ENCODE peak calls at places on chromosome 6, in four cellular contexts. W is CD8-positive, alpha-beta T cell; G is left lung; K is brain microvascular endothelial cell. M is an unnamed sample.

GRCh38 chr6:150528648-150529285 is 70.9 kb upstream of the PLEKHG1 start:
- DNase-seq in K (peak), W (no peak), G (no peak), M (peak)

GRCh38 chr6:75863001-75863400 is 114.0 kb downstream of the MYO6 start:
- DNase-seq in W (no peak), G (no peak), K (no peak), M (no peak)

GRCh38 chr6:42105714-42106662 is 36.4 kb downstream of the C6orf132 start:
- DNase-seq in G (no peak), K (no peak), W (no peak), M (peak)

GRCh38 chr6:148693882-148694484 is 52.8 kb upstream of the UST start:
- DNase-seq in G (no peak), K (no peak), W (no peak), M (no peak)

GRCh38 chr6:146910611-146911010 is 293.6 kb upstream of the STXBP5 start:
- DNase-seq in W (no peak), K (no peak), G (no peak), M (no peak)

GRCh38 chr6:150352321-150353296 is 16.2 kb upstream of the IYD start:
- DNase-seq in W (no peak), K (peak), G (no peak), M (peak)

GRCh38 chr6:41967312-41968287 is 26.0 kb upstream of the CCND3 start:
- DNase-seq in K (peak), G (no peak), W (no peak), M (no peak)

GRCh38 chr6:153003294-153003645 is 761 bp upstream of the MTRF1L start:
- DNase-seq in G (no peak), K (no peak), W (no peak), M (no peak)

GRCh38 chr6:167445568-167445967 is 120.7 kb downstream of the TTLL2 start:
- DNase-seq in W (no peak), K (no peak), G (no peak), M (no peak)

GRCh38 chr6:168015492-168016175 is 18.2 kb downstream of the KIF25 start:
- DNase-seq in G (no peak), W (no peak), K (no peak), M (no peak)

GRCh38 chr6:136640132-136640915 is 90.1 kb upstream of the MAP7 start:
- DNase-seq in K (peak), G (no peak), W (no peak), M (no peak)

GRCh38 chr6:145076110-145076841 is 659.0 kb downstream of the EPM2A start:
- DNase-seq in W (no peak), K (no peak), G (peak), M (no peak)

GRCh38 chr6:121105461-121105860 is 228.8 kb downstream of the TBC1D32 start:
- DNase-seq in K (no peak), W (no peak), G (no peak), M (no peak)

GRCh38 chr6:148323344-148323743 is 19.3 kb upstream of the SASH1 start:
- DNase-seq in K (peak), W (no peak), G (no peak), M (no peak)

GRCh38 chr6:42320762-42321161 is 103.1 kb upstream of the MRPS10 start:
- DNase-seq in K (peak), G (no peak), W (no peak), M (peak)

GRCh38 chr6:130965657-130966056 is 97.4 kb downstream of the EPB41L2 start:
- DNase-seq in K (no peak), W (no peak), G (no peak), M (no peak)

GRCh38 chr6:23243858-23244257 is 674.5 kb downstream of the HDGFL1 start:
- DNase-seq in G (no peak), W (no peak), K (no peak), M (peak)

GRCh38 chr6:9851541-9852380 is 563.1 kb downstream of the TFAP2A start:
- DNase-seq in K (no peak), W (no peak), G (no peak), M (peak)

GRCh38 chr6:110856296-110856695 is 18.3 kb upstream of the AMD1 start:
- DNase-seq in K (no peak), W (no peak), G (no peak), M (no peak)

GRCh38 chr6:110858562-110859214 is 15.9 kb upstream of the AMD1 start:
- DNase-seq in G (peak), W (no peak), K (no peak), M (no peak)

GRCh38 chr6:110852769-110853168 is 21.8 kb upstream of the AMD1 start:
- DNase-seq in G (no peak), W (no peak), K (no peak), M (no peak)

GRCh38 chr6:110858016-110858415 is 16.6 kb upstream of the AMD1 start:
- DNase-seq in G (no peak), K (no peak), W (no peak), M (no peak)

DNA sequence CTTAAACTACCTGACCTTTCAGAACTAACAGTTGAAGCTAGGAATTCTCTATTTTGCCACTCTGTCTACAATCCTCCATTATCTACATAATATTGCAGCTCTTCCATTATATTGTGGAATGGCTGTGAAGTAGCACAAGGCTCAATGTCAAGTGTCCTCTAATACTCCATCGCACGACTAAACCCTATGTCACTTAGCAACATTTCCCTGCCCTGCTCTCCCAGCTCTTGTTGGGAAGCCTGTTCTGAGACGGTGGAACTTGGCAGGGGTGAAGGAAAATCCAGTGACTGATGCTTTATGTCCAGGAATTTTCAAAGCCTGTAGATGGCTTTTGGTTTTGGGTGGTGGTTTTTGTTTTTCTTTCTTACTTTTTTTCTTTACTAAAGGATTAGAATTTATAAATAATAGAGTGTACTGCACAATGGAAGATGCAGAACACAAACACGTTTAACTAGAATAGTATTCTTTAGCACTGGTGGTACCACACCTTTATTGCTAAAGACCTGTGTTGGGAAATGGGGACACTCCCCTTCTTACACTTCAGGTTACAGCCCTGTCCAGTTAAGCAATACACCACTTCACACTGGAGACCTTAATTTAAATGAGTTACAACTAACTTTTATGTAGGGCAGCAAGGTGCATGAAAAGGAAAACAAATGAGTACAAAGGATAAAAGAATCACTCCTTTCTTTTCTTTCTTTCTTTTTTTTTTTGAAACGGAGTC is 20.7 kb upstream of the AMD1 start:
- DNase-seq in G (no peak), K (no peak), W (no peak), M (no peak)
- TF ChIP-seq CTCF in G (no peak), K (no peak), W (no peak), M (no peak)

GRCh38 chr6:88619951-88620350 is 343.5 kb downstream of the RNGTT start:
- DNase-seq in W (no peak), G (no peak), K (no peak), M (no peak)
- H3K27ac ChIP-seq in W (no peak), G (no peak), K (no peak), M (no peak)

GRCh38 chr6:106600329-106600728 is 29.0 kb downstream of the RTN4IP1 start:
- DNase-seq in W (no peak), G (no peak), K (no peak), M (no peak)
- TF ChIP-seq CTCF in W (no peak), G (no peak), K (no peak), M (no peak)

GRCh38 chr6:158905277-158905676 is 86.1 kb upstream of the EZR start:
- DNase-seq in K (no peak), W (no peak), G (no peak), M (no peak)

GRCh38 chr6:158908596-158908995 is 89.4 kb upstream of the EZR start:
- DNase-seq in K (no peak), W (no peak), G (no peak), M (no peak)

GRCh38 chr6:158909938-158910337 is 90.1 kb downstream of the RSPH3 start:
- DNase-seq in K (no peak), W (no peak), G (no peak), M (peak)

GRCh38 chr6:158907931-158908330 is 88.8 kb upstream of the EZR start:
- DNase-seq in K (no peak), W (no peak), G (no peak), M (no peak)

DNA sequence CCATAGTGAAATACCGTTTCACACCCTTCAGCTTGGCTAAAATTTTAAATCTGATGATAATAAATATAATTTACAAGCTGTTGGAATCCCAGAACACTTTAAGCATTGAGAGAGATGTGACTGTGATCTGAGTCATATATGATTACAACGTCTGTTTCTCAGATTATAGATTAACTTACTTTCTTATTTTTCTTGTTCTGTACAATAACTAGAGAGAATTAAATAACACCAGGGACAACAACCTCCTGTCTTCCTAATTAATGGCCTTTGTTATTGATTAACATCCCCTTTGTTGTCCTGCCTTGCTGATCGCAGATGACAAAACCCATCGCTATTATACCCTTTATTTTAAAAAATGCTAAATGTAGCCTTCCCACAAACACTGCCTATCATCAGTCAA is 87.8 kb upstream of the EZR start:
- DNase-seq in W (no peak), K (no peak), G (no peak), M (no peak)
- H3K27ac ChIP-seq in W (no peak), K (no peak), G (no peak), M (no peak)

DNA sequence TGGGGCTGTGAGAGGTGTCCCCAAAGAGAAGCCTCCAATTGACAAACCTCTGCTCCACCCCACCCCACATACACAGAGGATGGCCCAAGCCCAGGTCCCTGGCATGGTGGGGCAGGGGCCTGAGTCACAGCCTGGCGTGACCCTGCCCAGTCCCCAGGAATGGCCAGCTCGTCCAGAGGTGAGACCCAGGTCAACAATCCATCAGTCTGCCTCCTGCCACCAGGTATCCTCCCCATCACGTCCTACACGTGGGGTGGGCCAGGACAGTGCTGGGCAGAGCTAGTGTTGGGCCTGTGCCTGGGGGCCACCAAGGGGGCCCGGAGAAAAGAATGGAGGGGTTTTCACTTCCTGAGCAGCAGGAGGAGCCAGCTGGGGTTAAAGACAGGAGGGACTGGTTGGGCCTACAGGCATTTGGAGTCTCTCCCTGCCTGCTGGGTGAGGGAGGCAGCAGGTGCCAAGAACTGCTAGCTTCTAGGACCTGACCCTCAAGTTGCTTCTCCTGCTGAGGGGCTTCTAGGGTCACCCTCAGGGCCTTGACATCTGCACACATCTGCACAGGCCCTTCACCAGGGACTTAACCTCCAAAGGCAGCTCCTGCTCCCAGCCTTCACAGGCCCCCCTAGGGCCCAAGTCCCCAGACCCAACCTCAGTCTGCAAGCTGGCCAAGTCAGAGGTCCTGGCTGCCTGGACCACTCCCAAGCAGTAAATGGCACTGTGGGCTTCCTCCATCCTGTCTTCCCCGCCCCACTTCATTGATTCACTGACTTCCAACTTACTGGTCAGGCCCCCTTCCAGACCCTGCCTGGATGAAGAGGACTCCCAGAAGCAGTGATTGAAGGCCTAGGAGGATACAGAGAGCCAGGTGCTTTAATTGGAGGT is 51.9 kb downstream of the MRPL14 start:
- DNase-seq in K (no peak), W (no peak), G (no peak), M (no peak)
- TF ChIP-seq CTCF in K (no peak), W (no peak), G (no peak), M (no peak)

DNA sequence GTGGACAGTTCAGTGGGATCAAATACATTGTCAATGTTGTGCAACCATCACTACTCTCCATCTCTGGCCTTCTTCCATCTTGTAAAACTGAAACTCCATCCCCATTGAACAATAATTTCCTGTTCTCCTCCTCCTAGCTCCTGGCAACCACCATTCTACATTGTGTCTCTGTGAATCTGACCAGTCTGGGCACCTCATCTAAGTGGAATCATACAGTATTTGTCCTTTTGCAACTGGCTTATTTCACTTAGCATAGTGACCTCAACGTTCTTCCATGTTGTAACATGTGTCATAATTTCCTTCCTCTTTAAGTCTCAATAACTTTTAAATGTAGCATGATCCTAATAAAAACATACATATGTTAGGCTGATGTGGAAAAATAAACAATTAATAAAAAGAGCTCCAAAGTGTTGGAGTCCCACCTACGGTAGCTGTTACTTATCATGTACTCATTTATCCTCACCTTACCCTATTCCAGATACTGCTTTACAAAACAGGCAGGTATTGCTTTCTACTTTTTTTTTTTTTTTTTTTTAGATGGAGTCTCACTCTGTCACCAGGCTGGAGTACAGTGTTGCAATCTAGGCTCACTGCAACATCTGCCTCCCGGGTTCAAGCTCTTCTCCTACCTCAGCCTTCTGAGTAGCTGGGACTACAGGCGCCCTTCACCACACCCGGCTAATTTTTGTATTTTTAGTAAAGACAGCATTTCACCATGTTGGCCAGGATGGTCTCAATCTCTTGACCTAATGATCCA is 91.9 kb downstream of the TNFAIP3 start:
- DNase-seq in K (no peak), G (no peak), W (no peak), M (peak)
- H3K27ac ChIP-seq in K (no peak), G (peak), W (no peak), M (no peak)

DNA sequence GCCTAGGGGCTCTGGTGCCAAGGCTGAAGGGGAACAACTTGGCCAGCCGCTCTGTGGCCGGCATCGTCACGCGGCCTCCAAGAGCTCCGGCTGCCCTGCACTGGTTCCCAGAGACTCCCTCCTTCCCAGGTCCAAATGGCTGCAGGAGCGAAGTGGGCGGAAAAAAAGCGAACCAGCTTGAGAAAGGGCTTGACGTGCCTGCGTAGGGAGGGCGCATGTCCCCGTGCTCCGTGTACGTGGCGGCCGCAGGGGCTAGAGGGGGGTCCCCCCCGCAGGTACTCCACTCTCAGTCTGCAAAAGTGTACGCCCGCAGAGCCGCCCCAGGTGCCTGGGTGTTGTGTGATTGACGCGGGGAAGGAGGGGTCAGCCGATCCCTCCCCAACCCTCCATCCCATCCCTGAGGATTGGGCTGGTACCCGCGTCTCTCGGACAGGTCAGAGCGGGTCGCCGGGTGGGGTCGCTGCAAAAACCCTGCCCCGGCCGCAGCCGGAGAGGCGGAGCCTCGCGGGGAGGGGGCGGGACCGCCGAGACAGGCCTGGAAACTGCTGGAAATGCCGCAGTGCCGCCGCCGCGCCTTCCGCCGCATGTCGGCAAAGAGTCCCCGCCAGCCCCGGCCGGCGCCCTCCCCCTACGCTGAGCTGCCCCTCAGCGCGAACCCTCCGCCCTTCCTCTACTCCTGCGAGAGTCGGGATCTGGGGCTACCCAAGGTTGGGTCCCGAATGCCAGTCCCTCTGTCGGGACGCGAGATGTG is 814 bp upstream of the HSP90AB1 start:
- DNase-seq in K (peak), W (peak), G (peak), M (peak)
- TF ChIP-seq CTCF in K (peak), W (no peak), G (no peak), M (no peak)